ENCODE peak calls at places on chromosomes 13 and 19, in eight cellular contexts. C, B, L, T, R, O, Y and M are unnamed samples.
A peak's percentile ranks its signal among the peaks of the same experiment; 100 is the strongest.

GRCh38 chr13:21670006-21670882 is 629 bp upstream of the FGF9 start:
- DNase-seq in O (no peak), C (peak; percentile 87), Y (peak; percentile 62), L (peak; percentile 70), R (peak; percentile 67), T (no peak), B (peak; percentile 83), M (peak; percentile 88)

GRCh38 chr19:2455481-2456300 is 1.1 kb downstream of the LMNB2 start:
- DNase-seq in T (no peak), O (no peak), C (peak; percentile 53), L (peak; percentile 62), Y (peak; percentile 75), B (peak; percentile 57), R (peak; percentile 62), M (peak; percentile 47)

GRCh38 chr13:81577601-81578000 is 1236.7 kb upstream of the SPRY2 start:
- DNase-seq in R (no peak), C (no peak), B (no peak), L (no peak), Y (no peak), O (no peak), T (no peak), M (no peak)

GRCh38 chr13:114079601-114080536 is 52.6 kb downstream of the RASA3 start:
- DNase-seq in O (no peak), T (no peak), L (no peak), R (no peak), C (no peak), Y (no peak), B (no peak), M (no peak)

GRCh38 chr19:34577531-34578101 is 96.1 kb downstream of the WTIP start:
- DNase-seq in B (no peak), O (no peak), L (no peak), T (no peak), R (peak; percentile 13), C (peak; percentile 64), Y (peak; percentile 42), M (no peak)

GRCh38 chr19:41431426-41432386 is 4.5 kb upstream of the B3GNT8 start:
- DNase-seq in C (no peak), R (peak; percentile 49), O (no peak), L (no peak), T (no peak), B (peak; percentile 58), Y (no peak), M (no peak)

GRCh38 chr19:16118489-16119033 is 6.9 kb downstream of the RAB8A start:
- DNase-seq in L (peak; percentile 92), Y (no peak), T (no peak), C (no peak), B (no peak), O (no peak), R (no peak), M (peak; percentile 96)

GRCh38 chr19:48174445-48175030 is 4.1 kb downstream of the ZSWIM9 start:
- DNase-seq in Y (no peak), T (no peak), C (no peak), O (no peak), R (no peak), L (peak; percentile 18), B (no peak), M (no peak)

GRCh38 chr19:44306283-44306682 is 1.5 kb upstream of the ZNF235 start:
- DNase-seq in Y (no peak), O (no peak), L (no peak), B (no peak), C (no peak), T (no peak), R (no peak), M (no peak)

GRCh38 chr13:46473806-46474205 is 79.2 kb upstream of the LRCH1 start:
- DNase-seq in Y (no peak), R (no peak), T (no peak), B (no peak), L (no peak), C (no peak), O (no peak), M (no peak)

GRCh38 chr13:88162076-88162702 is 491.0 kb downstream of the SLITRK5 start:
- DNase-seq in L (no peak), R (no peak), C (no peak), B (no peak), T (no peak), O (no peak), Y (no peak), M (no peak)

GRCh38 chr13:35479223-35479536 is 2.7 kb upstream of the MAB21L1 start:
- DNase-seq in R (no peak), C (peak; percentile 81), L (no peak), T (no peak), O (no peak), Y (peak; percentile 27), B (no peak), M (no peak)

GRCh38 chr13:71218960-71219359 is 648.0 kb downstream of the DACH1 start:
- DNase-seq in R (no peak), L (no peak), O (peak; percentile 48), T (no peak), B (peak; percentile 48), Y (peak; percentile 5), C (peak; percentile 68), M (peak; percentile 4)

GRCh38 chr13:52459668-52460067 is 4.4 kb downstream of the CKAP2 start:
- DNase-seq in R (peak; percentile 75), T (no peak), L (no peak), Y (no peak), C (no peak), B (no peak), O (peak; percentile 80), M (no peak)

GRCh38 chr13:114129649-114130062 is 2.8 kb downstream of the RASA3 start:
- DNase-seq in Y (no peak), B (no peak), T (no peak), O (no peak), R (no peak), L (no peak), C (no peak), M (no peak)

GRCh38 chr19:51354103-51354741 is 12.0 kb downstream of the ETFB start:
- DNase-seq in R (no peak), L (no peak), C (peak; percentile 56), T (no peak), O (no peak), B (peak; percentile 55), Y (no peak), M (no peak)

GRCh38 chr13:113041293-113041690 is 64.3 kb upstream of the F7 start:
- DNase-seq in O (no peak), B (no peak), T (no peak), R (no peak), Y (no peak), C (no peak), L (no peak), M (no peak)

GRCh38 chr13:106349080-106349841 is 186.2 kb downstream of the EFNB2 start:
- DNase-seq in B (peak; percentile 61), Y (peak; percentile 43), R (no peak), C (peak; percentile 71), O (peak; percentile 83), T (peak; percentile 94), L (no peak), M (no peak)

GRCh38 chr13:46962286-46962941 is 65.6 kb upstream of the HTR2A start:
- DNase-seq in B (no peak), Y (no peak), R (peak; percentile 80), T (no peak), O (peak; percentile 48), L (no peak), C (peak; percentile 50), M (peak; percentile 54)

GRCh38 chr13:50838031-50838430 is 5.5 kb downstream of the DLEU7 start:
- DNase-seq in C (no peak), O (no peak), R (peak; percentile 56), L (no peak), Y (no peak), T (no peak), B (no peak), M (no peak)

GRCh38 chr13:25468330-25469178 is 96.8 kb downstream of the ATP8A2 start:
- DNase-seq in R (no peak), O (no peak), Y (peak; percentile 94), L (no peak), T (no peak), C (peak; percentile 84), B (peak; percentile 66), M (no peak)

DNA sequence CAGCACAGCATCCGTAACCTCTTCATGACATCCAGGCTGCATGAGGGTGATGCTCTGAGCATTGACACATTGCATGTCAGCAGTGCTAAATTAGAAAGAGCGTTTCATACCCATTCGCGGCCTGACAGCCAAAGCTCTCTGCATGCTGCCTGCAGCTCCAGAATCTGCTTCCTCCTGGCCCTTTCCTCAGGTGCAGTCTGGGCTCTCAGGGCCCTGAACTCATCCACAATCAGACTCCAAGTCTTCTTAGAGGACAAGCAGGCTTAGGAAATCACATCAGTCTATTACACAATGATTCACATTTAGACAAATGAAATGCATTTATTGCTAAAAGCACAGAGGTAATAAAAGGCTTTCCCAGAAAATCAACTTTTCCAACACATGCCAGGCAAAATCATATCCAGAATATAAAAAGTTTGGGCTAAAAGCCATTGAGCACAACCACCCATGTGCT is 109.1 kb downstream of the COL4A2 start:
- DNase-seq in C (no peak), Y (no peak), B (no peak), T (no peak), L (no peak), R (peak; percentile 74), O (no peak), M (no peak)
- H3K27ac ChIP-seq in C (no peak overlapping the region), Y (no peak overlapping the region), B (peak overlapping the region; percentile 70), T (no peak overlapping the region), L (no peak overlapping the region), R (peak overlapping the region; percentile 80), O (no peak overlapping the region), M (no peak overlapping the region)

GRCh38 chr13:43573787-43574562 is 212.8 kb downstream of the ENOX1 start:
- DNase-seq in O (no peak), B (no peak), R (no peak), T (no peak), L (no peak), Y (no peak), C (no peak), M (no peak)
- TF ChIP-seq EZH2phosphoT487 in O (no peak), B (no peak), R (no peak), T (no peak), L (no peak), Y (no peak), C (no peak), M (no peak)

GRCh38 chr19:58268344-58268743 is 10.4 kb upstream of the ZNF8 start:
- DNase-seq in T (no peak), Y (no peak), R (no peak), C (no peak), O (no peak), L (no peak), B (no peak), M (no peak)
- H3K9me3 ChIP-seq in T (peaks cover 36% of the 10 kb centered on the region), Y (peaks cover 6% of the 10 kb centered on the region), R (peaks cover 11% of the 10 kb centered on the region), C (peaks cover 21% of the 10 kb centered on the region), O (peaks cover 51% of the 10 kb centered on the region), L (no peaks in the 10 kb centered on the region), B (peaks cover 39% of the 10 kb centered on the region), M (peaks cover 34% of the 10 kb centered on the region)

DNA sequence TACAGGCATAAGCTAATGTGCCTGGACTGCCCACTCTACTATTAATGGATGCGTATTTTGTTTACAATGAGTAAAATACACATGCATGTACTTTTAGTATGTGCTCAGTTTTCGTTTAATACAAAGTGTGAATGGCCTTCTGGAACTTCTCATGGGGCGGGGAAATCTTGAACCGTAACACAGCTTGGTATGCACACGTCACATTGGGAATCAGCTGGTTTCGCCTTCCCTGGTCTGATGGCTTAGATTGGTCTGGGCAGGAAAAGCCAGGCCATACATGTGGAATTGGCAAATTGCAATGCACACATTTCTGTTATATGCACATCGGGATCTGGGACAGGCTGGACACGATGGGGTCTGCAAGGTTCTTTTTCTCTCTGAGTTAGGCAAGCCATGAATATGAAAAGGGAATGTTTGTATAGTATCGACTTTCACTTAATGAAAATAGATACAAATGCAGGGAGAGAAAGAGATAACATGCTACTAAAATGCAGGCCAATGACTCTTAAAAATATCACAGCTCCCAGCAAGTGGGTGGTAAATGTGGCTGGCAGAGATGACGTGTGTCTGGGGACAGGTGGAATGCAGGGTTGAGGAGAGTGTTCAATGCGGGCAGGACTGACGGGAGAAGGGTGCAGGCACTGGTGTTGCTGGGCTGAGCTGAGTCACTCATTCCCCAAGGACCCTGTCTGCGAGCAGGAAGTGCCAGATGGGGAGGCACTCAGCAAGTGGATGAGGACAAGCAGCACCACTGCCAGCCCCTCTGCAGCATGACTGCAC is 203.9 kb upstream of the GPR12 start:
- DNase-seq in T (no peak), B (no peak), C (no peak), R (peak; percentile 14), O (no peak), Y (no peak), L (no peak), M (peak; percentile 10)
- H3K27ac ChIP-seq in T (no peak overlapping the region), B (peak overlapping the region; percentile 77), C (no peak overlapping the region), R (no peak overlapping the region), O (no peak overlapping the region), Y (no peak overlapping the region), L (no peak overlapping the region), M (no peak overlapping the region)